ENCODE peak calls at places on chromosomes 11 and 22, in seven cellular contexts. D is lower leg skin, W is upper lobe of right lung, V is fibroblast of lung, I is AG04450, B is kidney, N is lower lobe of right lung. Y is an unnamed sample.

GRCh38 chr11:109695696-109696095 is 273.7 kb downstream of the C11orf87 start:
- DNase-seq in V (peak; percentile 42), D (no peak), W (no peak), I (no peak), B (no peak), N (no peak), Y (no peak)

GRCh38 chr11:64123102-64123434 is 42.8 kb downstream of the MACROD1 start:
- DNase-seq in B (peak; percentile 86), D (no peak), V (peak; percentile 6), I (no peak), N (peak; percentile 83), W (peak; percentile 89), Y (no peak)

GRCh38 chr11:7892059-7892699 is 38.9 kb downstream of the OR10A6 start:
- DNase-seq in W (no peak), N (no peak), V (peak; percentile 58), I (peak; percentile 63), B (no peak), D (no peak), Y (no peak)

GRCh38 chr11:6604081-6604626 is 580 bp downstream of the ILK start:
- DNase-seq in D (peak; percentile 30), W (no peak), V (peak; percentile 64), B (peak; percentile 82), N (no peak), I (no peak), Y (no peak)

GRCh38 chr11:81098471-81098870 is 1635.2 kb downstream of the FAM181B start:
- DNase-seq in D (no peak), I (no peak), N (no peak), W (no peak), V (no peak), B (no peak), Y (no peak)

GRCh38 chr11:10485646-10486045 is 30.6 kb downstream of the AMPD3 start:
- DNase-seq in D (no peak), B (no peak), V (no peak), I (no peak), W (no peak), N (no peak), Y (no peak)

GRCh38 chr22:32079110-32080089 is 36.3 kb downstream of the SLC5A1 start:
- DNase-seq in I (peak; percentile 36), W (no peak), B (no peak), N (no peak), D (no peak), V (peak; percentile 85), Y (peak; percentile 36)

GRCh38 chr11:10809373-10810199 is 860 bp upstream of the EIF4G2 start:
- DNase-seq in B (no peak), W (no peak), V (peak; percentile 85), D (peak; percentile 35), N (no peak), I (peak; percentile 29), Y (no peak)

GRCh38 chr11:74739546-74740270 is 8.5 kb upstream of the CHRDL2 start:
- DNase-seq in B (no peak), W (no peak), V (peak; percentile 45), N (no peak), D (no peak), I (peak; percentile 44), Y (no peak)

GRCh38 chr22:42138122-42138770 is 7.6 kb upstream of the CYP2D6 start:
- DNase-seq in B (no peak), V (no peak), W (peak; percentile 52), N (no peak), D (no peak), I (no peak), Y (no peak)

GRCh38 chr11:28834877-28835276 is 726.7 kb downstream of the METTL15 start:
- DNase-seq in D (no peak), W (no peak), I (peak; percentile 79), N (no peak), B (no peak), V (peak; percentile 95), Y (peak; percentile 77)

GRCh38 chr11:84853841-84854497 is 773.2 kb downstream of the DLG2 start:
- DNase-seq in V (peak; percentile 9), B (no peak), I (no peak), W (no peak), D (no peak), N (no peak), Y (no peak)

GRCh38 chr11:117382746-117383145 is 55.1 kb downstream of the CEP164 start:
- DNase-seq in B (no peak), D (no peak), N (no peak), I (no peak), W (no peak), V (no peak), Y (no peak)

GRCh38 chr11:76512851-76513653 is 68.2 kb downstream of the EMSY start:
- DNase-seq in D (no peak), V (peak; percentile 37), I (peak; percentile 18), W (no peak), B (no peak), N (no peak), Y (peak; percentile 17)

GRCh38 chr22:47373648-47374272 is 611.3 kb downstream of the TBC1D22A start:
- DNase-seq in B (no peak), I (no peak), V (no peak), D (no peak), N (peak; percentile 14), W (no peak), Y (no peak)

GRCh38 chr22:38609371-38609770 is 39.4 kb upstream of the DMC1 start:
- DNase-seq in N (no peak), D (no peak), W (no peak), V (peak; percentile 3), I (no peak), B (no peak), Y (no peak)

GRCh38 chr11:4025957-4026324 is 68.7 kb upstream of the RRM1 start:
- DNase-seq in V (peak; percentile 56), I (no peak), N (no peak), B (no peak), W (no peak), D (no peak), Y (peak; percentile 56)

GRCh38 chr11:125941606-125942275 is 4.1 kb upstream of the VSIG10L2 start:
- DNase-seq in D (no peak), W (peak; percentile 76), V (peak; percentile 10), I (no peak), N (peak; percentile 71), B (no peak), Y (peak; percentile 3)

GRCh38 chr22:41240377-41241132 is at the start of gene CHADL:
- DNase-seq in B (no peak), W (no peak), D (no peak), V (no peak), N (no peak), I (no peak), Y (no peak)

GRCh38 chr22:22410121-22410520 is 98.4 kb downstream of the ZNF280B start:
- DNase-seq in D (no peak), V (no peak), W (peak; percentile 71), I (no peak), B (peak; percentile 86), N (peak; percentile 66), Y (no peak)

GRCh38 chr11:69172674-69173073 is 16.9 kb downstream of the SMIM38 start:
- DNase-seq in I (no peak), D (no peak), W (peak; percentile 30), N (no peak), B (no peak), V (no peak), Y (no peak)

GRCh38 chr22:45009881-45010531 is at the start of gene PHF21B:
- DNase-seq in I (no peak), V (peak; percentile 40), B (peak; percentile 86), N (no peak), W (no peak), D (no peak), Y (no peak)
- TF ChIP-seq CTCF in I (no peak), V (no peak), B (no peak), N (no peak), W (no peak), D (no peak), Y (no peak)

GRCh38 chr11:119372260-119373058 is 9.0 kb downstream of the USP2 start:
- DNase-seq in I (no peak), W (peak; percentile 63), D (no peak), V (no peak), N (no peak), B (peak; percentile 64), Y (no peak)

GRCh38 chr11:119374632-119375394 is 6.7 kb downstream of the USP2 start:
- DNase-seq in D (peak; percentile 12), N (no peak), I (no peak), B (peak; percentile 65), W (peak; percentile 58), V (no peak), Y (no peak)

GRCh38 chr11:119373917-119374631 is 7.4 kb downstream of the USP2 start:
- DNase-seq in I (peak; percentile 51), D (peak; percentile 60), W (peak; percentile 82), B (peak; percentile 82), V (peak; percentile 60), N (no peak), Y (no peak)

GRCh38 chr11:119371778-119372182 is 9.7 kb downstream of the USP2 start:
- DNase-seq in V (peak; percentile 19), B (peak; percentile 39), W (peak; percentile 48), D (no peak), I (no peak), N (no peak), Y (no peak)

DNA sequence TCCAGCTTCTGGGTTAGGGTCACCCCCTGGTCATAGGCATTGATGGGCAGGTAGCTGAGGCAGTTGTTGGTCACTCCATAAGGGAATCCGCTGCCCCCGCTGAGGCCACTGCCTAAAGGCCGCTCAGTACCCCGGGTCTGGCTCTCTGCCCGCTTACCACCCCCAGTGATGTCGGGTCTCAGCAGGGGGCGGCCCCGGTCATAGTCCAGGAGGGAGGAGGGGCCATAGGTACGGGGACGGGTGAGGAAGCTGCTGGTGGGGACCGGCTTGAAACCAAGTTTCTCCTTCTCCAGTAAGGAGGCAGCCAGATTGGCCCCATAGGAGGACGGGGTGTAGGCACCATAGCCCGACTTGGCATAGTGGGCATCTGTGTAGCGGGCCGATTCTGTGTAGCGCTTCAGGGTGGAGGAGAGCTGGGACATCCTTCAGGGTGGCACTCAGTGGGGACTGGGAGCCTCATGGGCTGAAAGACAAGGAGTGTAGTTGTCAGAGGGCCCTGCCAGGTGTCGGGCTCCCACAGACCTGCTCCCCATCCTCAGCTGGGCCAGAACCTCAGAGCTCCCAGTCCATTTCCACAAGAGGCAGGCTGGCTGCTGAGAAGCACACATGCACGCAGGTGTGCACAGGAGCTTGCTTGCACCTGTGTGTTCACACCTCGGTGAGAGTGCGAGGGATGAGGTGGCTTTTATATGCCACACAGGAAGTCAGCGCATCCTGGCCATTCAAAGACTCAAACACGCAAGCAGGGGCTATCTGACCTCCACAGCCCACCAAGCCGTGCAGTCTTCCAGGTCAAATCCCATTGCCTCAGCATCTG is 8.2 kb downstream of the USP2 start:
- DNase-seq in W (peak; percentile 27), N (no peak), D (no peak), B (peak; percentile 76), I (no peak), V (no peak), Y (no peak)
- H3K4me3 ChIP-seq in W (no peak overlapping the region), N (no peak overlapping the region), D (no peak overlapping the region), B (peak overlapping the region; percentile 51), I (no peak overlapping the region), V (no peak overlapping the region), Y (no peak overlapping the region)

DNA sequence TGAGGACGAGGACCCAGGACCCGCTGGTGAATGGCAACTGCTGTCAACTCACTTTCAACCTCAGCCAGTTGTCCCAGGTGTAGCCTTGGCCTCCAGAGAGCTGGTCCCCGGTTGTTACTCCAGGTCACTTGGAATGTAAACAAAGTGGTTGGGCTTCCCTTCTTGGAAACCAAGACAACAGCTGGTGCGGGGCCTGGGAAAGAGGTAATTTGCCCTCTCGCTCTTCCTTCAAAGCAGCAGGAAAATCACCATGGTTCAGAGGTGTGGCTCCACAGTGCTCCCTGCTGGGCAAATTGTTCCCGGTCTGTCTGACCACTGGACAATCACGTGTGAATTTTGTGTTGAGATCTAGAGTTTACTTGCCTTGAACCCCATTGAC is 15.0 kb downstream of the SLC1A2 start:
- DNase-seq in B (no peak), N (peak; percentile 56), V (peak; percentile 20), W (peak; percentile 75), I (no peak), D (no peak), Y (no peak)
- TF ChIP-seq CTCF in B (peak; percentile 44), N (peak; percentile 53), V (peak; percentile 58), W (peak; percentile 49), I (peak; percentile 54), D (no peak), Y (peak; percentile 69)

GRCh38 chr11:30342736-30343166 is 19.8 kb downstream of the ARL14EP start:
- DNase-seq in W (no peak), V (no peak), N (no peak), I (no peak), B (no peak), D (no peak), Y (no peak)
- H3K4me3 ChIP-seq in W (no peak overlapping the region), V (no peak overlapping the region), N (no peak overlapping the region), I (no peak overlapping the region), B (no peak overlapping the region), D (no peak overlapping the region), Y (no peak overlapping the region)

Y was measured in retinal pigment epithelial cell.